ENCODE peak calls at places on chromosomes 1 and 21, in six cellular contexts. H is progenitor cell of endocrine pancreas; M is stimulated activated CD8-positive, alpha-beta memory T cell treated with anti-CD3 and anti-CD28 coated beads, Interleukin-2, amount 100 ng/mL, for 1 hour; P is nucleus accumbens; C is astrocyte of the hippocampus; V is hepatocyte. K is an unnamed sample.

GRCh38 chr1:94726981-94727685 is 93.0 kb upstream of the SLC44A3 start:
- DNase-seq in H (no peak), M (no peak), P (no peak), C (no peak), V (no peak), K (no peak)

GRCh38 chr1:19437911-19438310 is 47.4 kb downstream of the CAPZB start:
- DNase-seq in H (no peak), M (no peak), P (no peak), C (no peak), V (peak; percentile 22), K (no peak)

GRCh38 chr1:70353641-70354331 is 736 bp downstream of the ANKRD13C start:
- DNase-seq in H (peak; percentile 11), M (no peak), P (peak; percentile 38), C (peak; percentile 92), V (peak; percentile 38), K (peak; percentile 73)

GRCh38 chr1:47178020-47178419 is 11.8 kb downstream of the PDZK1IP1 start:
- DNase-seq in H (no peak), M (no peak), P (no peak), C (no peak), V (no peak), K (no peak)

GRCh38 chr1:116130376-116130775 is 19.2 kb downstream of the MAB21L3 start:
- DNase-seq in H (no peak), M (no peak), P (no peak), C (no peak), V (no peak), K (no peak)

GRCh38 chr1:116544588-116545358 is 26.1 kb downstream of the CD58 start:
- DNase-seq in H (no peak), M (no peak), P (no peak), C (no peak), V (no peak), K (no peak)

GRCh38 chr1:101308935-101309333 is 72.1 kb downstream of the S1PR1 start:
- DNase-seq in H (no peak), M (no peak), P (no peak), C (no peak), V (no peak), K (no peak)

GRCh38 chr1:1040004-1040991 is 20.4 kb downstream of the AGRN start:
- DNase-seq in H (peak; percentile 57), M (peak; percentile 68), P (peak; percentile 35), C (peak; percentile 93), V (peak; percentile 91), K (peak; percentile 24)

GRCh38 chr1:179126338-179127060 is 44.6 kb downstream of the TOR3A start:
- DNase-seq in H (no peak), M (no peak), P (no peak), C (peak; percentile 85), V (no peak), K (no peak)

GRCh38 chr21:25898671-25899070 is 163.9 kb downstream of the GABPA start:
- DNase-seq in H (no peak), M (no peak), P (no peak), C (no peak), V (no peak), K (no peak)

GRCh38 chr1:245589221-245589620 is 434.4 kb downstream of the KIF26B start:
- DNase-seq in H (no peak), M (no peak), P (no peak), C (no peak), V (no peak), K (no peak)

GRCh38 chr1:53342735-53343470 is 15.0 kb upstream of the LRP8 start:
- DNase-seq in H (peak; percentile 3), M (no peak), P (no peak), C (no peak), V (no peak), K (no peak)

GRCh38 chr1:183753464-183753891 is 51.4 kb upstream of the RGL1 start:
- DNase-seq in H (no peak), M (no peak), P (no peak), C (no peak), V (peak; percentile 12), K (no peak)

GRCh38 chr1:230407351-230407750 is 18.8 kb downstream of the PGBD5 start:
- DNase-seq in H (no peak), M (no peak), P (no peak), C (no peak), V (no peak), K (no peak)

GRCh38 chr1:241591736-241592135 is 48.4 kb downstream of the CHML start:
- DNase-seq in H (no peak), M (no peak), P (no peak), C (no peak), V (no peak), K (no peak)

GRCh38 chr21:38352536-38353219 is 95.9 kb downstream of the KCNJ15 start:
- DNase-seq in H (peak; percentile 47), M (no peak), P (no peak), C (peak; percentile 89), V (peak; percentile 79), K (no peak)

GRCh38 chr1:53526451-53527101 is 67.4 kb downstream of the DMRTB1 start:
- DNase-seq in H (peak; percentile 40), M (no peak), P (no peak), C (peak; percentile 80), V (peak; percentile 91), K (no peak)

GRCh38 chr1:167455786-167456446 is 62.4 kb downstream of the CD247 start:
- DNase-seq in H (no peak), M (no peak), P (no peak), C (peak; percentile 47), V (peak; percentile 40), K (no peak)

GRCh38 chr1:161962094-161962887 is 61.4 kb downstream of the OLFML2B start:
- DNase-seq in H (no peak), M (no peak), P (no peak), C (peak; percentile 94), V (no peak), K (no peak)

GRCh38 chr1:5620997-5621396 is 371.2 kb downstream of the NPHP4 start:
- DNase-seq in H (peak; percentile 39), M (no peak), P (no peak), C (peak; percentile 60), V (peak; percentile 77), K (no peak)

GRCh38 chr1:32876341-32877210 is 5.9 kb upstream of the FNDC5 start:
- DNase-seq in H (no peak), M (no peak), P (peak; percentile 41), C (peak; percentile 67), V (peak; percentile 46), K (peak; percentile 21)

GRCh38 chr1:54989968-54990810 is 8.5 kb upstream of the BSND start:
- DNase-seq in H (no peak), M (no peak), P (no peak), C (peak; percentile 83), V (no peak), K (no peak)

GRCh38 chr1:95953005-95953404 is 719.0 kb downstream of the RWDD3 start:
- DNase-seq in H (no peak), M (no peak), P (no peak), C (peak; percentile 56), V (peak; percentile 58), K (no peak)

GRCh38 chr1:3911981-3912808 is 12.1 kb upstream of the C1orf174 start:
- DNase-seq in H (no peak), M (no peak), P (no peak), C (no peak), V (no peak), K (no peak)

GRCh38 chr1:99728494-99729235 is 37.8 kb downstream of the FRRS1 start:
- DNase-seq in H (no peak), M (no peak), P (no peak), C (peak; percentile 10), V (no peak), K (no peak)

GRCh38 chr21:35682874-35683549 is 377.3 kb downstream of the SETD4 start:
- DNase-seq in H (no peak), M (no peak), P (no peak), C (no peak), V (no peak), K (no peak)

GRCh38 chr1:11654571-11655262 is at the start of gene FBXO44:
- DNase-seq in H (no peak), M (peak; percentile 55), P (peak; percentile 17), C (peak; percentile 49), V (peak; percentile 86), K (peak; percentile 38)

GRCh38 chr1:182120411-182121258 is 59.1 kb upstream of the ZNF648 start:
- DNase-seq in H (no peak), M (no peak), P (peak; percentile 69), C (peak; percentile 80), V (no peak), K (peak; percentile 52)

GRCh38 chr1:161905269-161905884 is 118.3 kb downstream of the OLFML2B start:
- DNase-seq in H (no peak), M (no peak), P (no peak), C (no peak), V (peak; percentile 42), K (no peak)

GRCh38 chr1:86542626-86543025 is 4.3 kb upstream of the CLCA4 start:
- DNase-seq in H (no peak), M (no peak), P (no peak), C (peak; percentile 27), V (no peak), K (no peak)

GRCh38 chr1:200005160-200005559 is 22.4 kb upstream of the NR5A2 start:
- DNase-seq in H (no peak), M (no peak), P (no peak), C (no peak), V (no peak), K (no peak)

GRCh38 chr21:32360401-32360981 is 32.3 kb downstream of the URB1 start:
- DNase-seq in H (no peak), M (no peak), P (no peak), C (no peak), V (no peak), K (no peak)

GRCh38 chr1:59079434-59080135 is 217.3 kb upstream of the FGGY start:
- DNase-seq in H (no peak), M (no peak), P (no peak), C (peak; percentile 47), V (no peak), K (no peak)

GRCh38 chr1:154608522-154609294 is 722 bp upstream of the ADAR start:
- DNase-seq in H (peak; percentile 31), M (no peak), P (peak; percentile 25), C (peak; percentile 82), V (peak; percentile 72), K (peak; percentile 54)

GRCh38 chr21:29265690-29266479 is 32.8 kb upstream of the BACH1 start:
- DNase-seq in H (no peak), M (no peak), P (no peak), C (no peak), V (no peak), K (no peak)

K was measured in C1 segment of cervical spinal cord.